ENCODE peak calls at places on chromosomes 3 and 15, in four cellular contexts. One of them, this sample, is unnamed.

GRCh38 chr3:123627673-123628670 is 43.1 kb upstream of the HACD2 start:
- DNase-seq in endothelial cell: no peak
- DNase-seq in HFFc6: no peak
- DNase-seq in Calu3: no peak
- DNase-seq in this sample: no peak

GRCh38 chr3:48440590-48440958 is 517 bp downstream of the TMA7 start:
- DNase-seq in endothelial cell: peak
- DNase-seq in HFFc6: no peak
- DNase-seq in Calu3: no peak
- DNase-seq in this sample: no peak

GRCh38 chr3:24196526-24196925 is 251.4 kb downstream of the NR1D2 start:
- DNase-seq in endothelial cell: no peak
- DNase-seq in HFFc6: peak
- DNase-seq in Calu3: no peak
- DNase-seq in this sample: no peak

GRCh38 chr3:9779721-9780450 is 10.1 kb upstream of the CAMK1 start:
- DNase-seq in endothelial cell: no peak
- DNase-seq in HFFc6: no peak
- DNase-seq in Calu3: no peak
- DNase-seq in this sample: no peak

GRCh38 chr15:77821959-77822256 is 189.2 kb upstream of the LINGO1 start:
- DNase-seq in endothelial cell: no peak
- DNase-seq in HFFc6: no peak
- DNase-seq in Calu3: no peak
- DNase-seq in this sample: no peak

GRCh38 chr3:33063651-33064051 is 33.3 kb downstream of the GLB1 start:
- DNase-seq in endothelial cell: no peak
- DNase-seq in HFFc6: peak
- DNase-seq in Calu3: no peak
- DNase-seq in this sample: no peak

GRCh38 chr15:34059476-34059875 is 20.5 kb upstream of the AVEN start:
- DNase-seq in endothelial cell: no peak
- DNase-seq in HFFc6: no peak
- DNase-seq in Calu3: no peak
- DNase-seq in this sample: no peak

GRCh38 chr15:94607176-94607654 is 375.9 kb downstream of the MCTP2 start:
- DNase-seq in endothelial cell: peak
- DNase-seq in HFFc6: no peak
- DNase-seq in Calu3: no peak
- DNase-seq in this sample: no peak

GRCh38 chr3:30073040-30073439 is 533.4 kb upstream of the TGFBR2 start:
- DNase-seq in endothelial cell: no peak
- DNase-seq in HFFc6: no peak
- DNase-seq in Calu3: no peak
- DNase-seq in this sample: no peak

GRCh38 chr3:16370872-16371740 is 106.1 kb downstream of the OXNAD1 start:
- DNase-seq in endothelial cell: no peak
- DNase-seq in HFFc6: no peak
- DNase-seq in Calu3: peak
- DNase-seq in this sample: peak

GRCh38 chr15:65337436-65338070 is 33.1 kb downstream of the RNU5B-1 start:
- DNase-seq in endothelial cell: no peak
- DNase-seq in HFFc6: no peak
- DNase-seq in Calu3: no peak
- DNase-seq in this sample: peak

GRCh38 chr3:66665021-66665695 is 164.3 kb upstream of the LRIG1 start:
- DNase-seq in endothelial cell: no peak
- DNase-seq in HFFc6: no peak
- DNase-seq in Calu3: no peak
- DNase-seq in this sample: no peak

GRCh38 chr3:54859204-54859603 is 68.7 kb downstream of the LRTM1 start:
- DNase-seq in endothelial cell: no peak
- DNase-seq in HFFc6: peak
- DNase-seq in Calu3: no peak
- DNase-seq in this sample: no peak

GRCh38 chr15:53982876-53983275 is 4.6 kb downstream of the UNC13C start:
- DNase-seq in endothelial cell: no peak
- DNase-seq in HFFc6: no peak
- DNase-seq in Calu3: no peak
- DNase-seq in this sample: no peak

GRCh38 chr3:142597898-142598297 is 1.7 kb downstream of the PLS1 start:
- DNase-seq in endothelial cell: no peak
- DNase-seq in HFFc6: no peak
- DNase-seq in Calu3: no peak
- DNase-seq in this sample: no peak

GRCh38 chr3:51718547-51719412 is 11.9 kb downstream of the GRM2 start:
- DNase-seq in endothelial cell: peak
- DNase-seq in HFFc6: peak
- DNase-seq in Calu3: peak
- DNase-seq in this sample: peak

GRCh38 chr3:114499986-114500385 is 206.2 kb downstream of the TIGIT start:
- DNase-seq in endothelial cell: no peak
- DNase-seq in HFFc6: no peak
- DNase-seq in Calu3: no peak
- DNase-seq in this sample: no peak

GRCh38 chr3:141486416-141486734 is 452 bp upstream of the RASA2 start:
- DNase-seq in endothelial cell: no peak
- DNase-seq in HFFc6: peak
- DNase-seq in Calu3: no peak
- DNase-seq in this sample: no peak

GRCh38 chr3:17508180-17508752 is 234.2 kb downstream of the TBC1D5 start:
- DNase-seq in endothelial cell: no peak
- DNase-seq in HFFc6: no peak
- DNase-seq in Calu3: no peak
- DNase-seq in this sample: no peak

GRCh38 chr3:123134671-123135070 is 67.1 kb upstream of the SEC22A start:
- DNase-seq in endothelial cell: no peak
- DNase-seq in HFFc6: no peak
- DNase-seq in Calu3: no peak
- DNase-seq in this sample: no peak

GRCh38 chr15:68416158-68416535 is 15.8 kb downstream of the ITGA11 start:
- DNase-seq in endothelial cell: no peak
- DNase-seq in HFFc6: no peak
- DNase-seq in Calu3: no peak
- DNase-seq in this sample: no peak

GRCh38 chr15:81751321-81751720 is 294.5 kb downstream of the MEX3B start:
- DNase-seq in endothelial cell: no peak
- DNase-seq in HFFc6: no peak
- DNase-seq in Calu3: no peak
- DNase-seq in this sample: no peak

GRCh38 chr15:100968043-100968966 is 49.1 kb downstream of the LRRK1 start:
- DNase-seq in endothelial cell: no peak
- DNase-seq in HFFc6: peak
- DNase-seq in Calu3: no peak
- DNase-seq in this sample: no peak

GRCh38 chr3:171862993-171863521 is 19.9 kb downstream of the TMEM212 start:
- DNase-seq in endothelial cell: no peak
- DNase-seq in HFFc6: no peak
- DNase-seq in Calu3: no peak
- DNase-seq in this sample: no peak

GRCh38 chr3:113697192-113698090 is 999 bp upstream of the USF3 start:
- DNase-seq in endothelial cell: no peak
- DNase-seq in HFFc6: no peak
- DNase-seq in Calu3: peak
- DNase-seq in this sample: no peak

GRCh38 chr3:185823280-185824044 is 1.4 kb downstream of the IGF2BP2 start:
- DNase-seq in endothelial cell: peak
- DNase-seq in HFFc6: no peak
- DNase-seq in Calu3: peak
- DNase-seq in this sample: peak

GRCh38 chr3:105274958-105275357 is 91.8 kb upstream of the ALCAM start:
- DNase-seq in endothelial cell: no peak
- DNase-seq in HFFc6: peak
- DNase-seq in Calu3: no peak
- DNase-seq in this sample: no peak

GRCh38 chr3:58998476-58999117 is 51.2 kb downstream of the CFAP20DC start:
- DNase-seq in endothelial cell: no peak
- DNase-seq in HFFc6: peak
- DNase-seq in Calu3: peak
- DNase-seq in this sample: peak

GRCh38 chr3:71317749-71318458 is 265.6 kb downstream of the FOXP1 start:
- DNase-seq in endothelial cell: no peak
- DNase-seq in HFFc6: no peak
- DNase-seq in Calu3: no peak
- DNase-seq in this sample: no peak

GRCh38 chr3:76679510-76679909 is 360.4 kb upstream of the ROBO2 start:
- DNase-seq in endothelial cell: no peak
- DNase-seq in HFFc6: no peak
- DNase-seq in Calu3: no peak
- DNase-seq in this sample: no peak

GRCh38 chr15:70853855-70854668 is at the start of gene LARP6:
- DNase-seq in endothelial cell: peak
- DNase-seq in HFFc6: no peak
- DNase-seq in Calu3: peak
- DNase-seq in this sample: peak

GRCh38 chr3:124230432-124230831 is 238.5 kb upstream of the ROPN1 start:
- DNase-seq in endothelial cell: no peak
- DNase-seq in HFFc6: no peak
- DNase-seq in Calu3: no peak
- DNase-seq in this sample: no peak

GRCh38 chr3:46276497-46277099 is 34.3 kb downstream of the CCR3 start:
- DNase-seq in endothelial cell: peak
- DNase-seq in HFFc6: peak
- DNase-seq in Calu3: peak
- DNase-seq in this sample: peak
- TF ChIP-seq CTCF in endothelial cell: peak
- TF ChIP-seq CTCF in HFFc6: peak
- TF ChIP-seq CTCF in Calu3: peak
- TF ChIP-seq CTCF in this sample: peak

GRCh38 chr15:92500023-92500630 is 106.4 kb downstream of the ST8SIA2 start:
- DNase-seq in endothelial cell: no peak
- DNase-seq in HFFc6: no peak
- DNase-seq in Calu3: no peak
- DNase-seq in this sample: no peak
- TF ChIP-seq CTCF in endothelial cell: no peak
- TF ChIP-seq CTCF in HFFc6: no peak
- TF ChIP-seq CTCF in Calu3: no peak
- TF ChIP-seq CTCF in this sample: no peak

GRCh38 chr15:99481831-99482230 is 84.0 kb upstream of the MEF2A start:
- DNase-seq in endothelial cell: no peak
- DNase-seq in HFFc6: no peak
- DNase-seq in Calu3: no peak
- DNase-seq in this sample: no peak
- TF ChIP-seq CTCF in endothelial cell: no peak
- TF ChIP-seq CTCF in HFFc6: no peak
- TF ChIP-seq CTCF in Calu3: no peak
- TF ChIP-seq CTCF in this sample: no peak

GRCh38 chr3:164451083-164451910 is 627.0 kb downstream of the SI start:
- DNase-seq in endothelial cell: no peak
- DNase-seq in HFFc6: no peak
- DNase-seq in Calu3: no peak
- DNase-seq in this sample: no peak
- TF ChIP-seq CTCF in endothelial cell: no peak
- TF ChIP-seq CTCF in HFFc6: no peak
- TF ChIP-seq CTCF in Calu3: no peak
- TF ChIP-seq CTCF in this sample: no peak